ENCODE peak calls at places on chromosomes 13 and 19, in six cellular contexts. Z is HepG2, D is breast epithelium, C is suprapubic skin, E is transverse colon, A is prostate gland. Q is an unnamed sample.

GRCh38 chr13:73059460-73060250 is 850 bp downstream of the KLF5 start:
- DNase-seq in D (peak), Z (peak), A (peak), C (no peak), E (no peak), Q (no peak)

GRCh38 chr13:30873519-30873918 is 32.6 kb upstream of the MEDAG start:
- DNase-seq in Z (no peak), E (no peak), D (no peak), C (no peak), A (no peak), Q (no peak)

GRCh38 chr19:41367848-41368301 is 3.9 kb upstream of the B9D2 start:
- DNase-seq in E (no peak), Z (no peak), A (no peak), C (no peak), D (no peak), Q (no peak)

GRCh38 chr13:110073982-110074381 is 233.0 kb downstream of the COL4A1 start:
- DNase-seq in Z (no peak), E (no peak), C (no peak), D (no peak), A (no peak), Q (no peak)

GRCh38 chr19:35774274-35775045 is 904 bp upstream of the ARHGAP33 start:
- DNase-seq in E (no peak), Z (no peak), A (no peak), C (no peak), D (no peak), Q (no peak)

GRCh38 chr13:50668882-50669281 is 174.6 kb downstream of the DLEU7 start:
- DNase-seq in Z (no peak), D (no peak), E (no peak), A (no peak), C (no peak), Q (no peak)

GRCh38 chr13:28611654-28612131 is 47.2 kb upstream of the POMP start:
- DNase-seq in E (no peak), D (no peak), A (no peak), Z (no peak), C (no peak), Q (no peak)

GRCh38 chr13:22262328-22262920 is 591.6 kb downstream of the FGF9 start:
- DNase-seq in A (no peak), C (no peak), Z (no peak), E (no peak), D (no peak), Q (no peak)

GRCh38 chr13:35818577-35819165 is 312.5 kb downstream of the DCLK1 start:
- DNase-seq in E (no peak), Z (peak), D (no peak), C (no peak), A (no peak), Q (no peak)

GRCh38 chr19:38329651-38330050 is 6.0 kb upstream of the CATSPERG start:
- DNase-seq in A (no peak), E (no peak), C (no peak), Z (no peak), D (no peak), Q (no peak)

GRCh38 chr19:49469828-49470614 is 4.0 kb upstream of the FLT3LG start:
- DNase-seq in C (no peak), A (no peak), E (peak), D (no peak), Z (no peak), Q (no peak)

GRCh38 chr13:88602786-88603777 is 931.9 kb downstream of the SLITRK5 start:
- DNase-seq in A (no peak), Z (no peak), C (no peak), E (no peak), D (no peak), Q (no peak)

GRCh38 chr13:72890546-72890945 is 108.6 kb downstream of the PIBF1 start:
- DNase-seq in C (no peak), A (no peak), D (no peak), Z (no peak), E (no peak), Q (no peak)

GRCh38 chr19:56671613-56671994 is at the start of gene ZNF835:
- DNase-seq in A (peak), C (peak), Z (no peak), E (peak), D (peak), Q (peak)

GRCh38 chr19:22335716-22336115 is 49.5 kb downstream of the ZNF729 start:
- DNase-seq in C (peak), Z (no peak), D (no peak), A (no peak), E (no peak), Q (peak)

GRCh38 chr13:113946409-113947181 is 27.3 kb downstream of the C13orf46 start:
- DNase-seq in E (no peak), C (no peak), D (no peak), A (no peak), Z (no peak), Q (no peak)

GRCh38 chr19:27676334-27676733 is 1536.6 kb downstream of the UQCRFS1 start:
- DNase-seq in D (no peak), C (no peak), Z (no peak), E (no peak), A (no peak), Q (peak)

GRCh38 chr19:34120846-34121639 is 51.3 kb upstream of the LSM14A start:
- DNase-seq in E (no peak), Z (peak), C (no peak), A (no peak), D (no peak), Q (no peak)

GRCh38 chr19:54558339-54558738 is 15.3 kb upstream of the LILRA2 start:
- DNase-seq in A (no peak), C (no peak), Z (no peak), E (no peak), D (no peak), Q (peak)

GRCh38 chr19:51691122-51692064 is 1.7 kb upstream of the SPACA6 start:
- DNase-seq in D (no peak), C (peak), A (no peak), Z (no peak), E (no peak), Q (peak)

GRCh38 chr19:15412832-15413231 is 6.0 kb downstream of the AKAP8L start:
- DNase-seq in Z (no peak), C (no peak), A (no peak), D (no peak), E (no peak), Q (no peak)

GRCh38 chr13:75666646-75667351 is 30.7 kb downstream of the LMO7 start:
- DNase-seq in E (no peak), C (no peak), A (no peak), D (no peak), Z (no peak), Q (no peak)

GRCh38 chr13:96473463-96474157 is 383.7 kb downstream of the HS6ST3 start:
- DNase-seq in Z (no peak), A (no peak), E (no peak), C (no peak), D (no peak), Q (no peak)

DNA sequence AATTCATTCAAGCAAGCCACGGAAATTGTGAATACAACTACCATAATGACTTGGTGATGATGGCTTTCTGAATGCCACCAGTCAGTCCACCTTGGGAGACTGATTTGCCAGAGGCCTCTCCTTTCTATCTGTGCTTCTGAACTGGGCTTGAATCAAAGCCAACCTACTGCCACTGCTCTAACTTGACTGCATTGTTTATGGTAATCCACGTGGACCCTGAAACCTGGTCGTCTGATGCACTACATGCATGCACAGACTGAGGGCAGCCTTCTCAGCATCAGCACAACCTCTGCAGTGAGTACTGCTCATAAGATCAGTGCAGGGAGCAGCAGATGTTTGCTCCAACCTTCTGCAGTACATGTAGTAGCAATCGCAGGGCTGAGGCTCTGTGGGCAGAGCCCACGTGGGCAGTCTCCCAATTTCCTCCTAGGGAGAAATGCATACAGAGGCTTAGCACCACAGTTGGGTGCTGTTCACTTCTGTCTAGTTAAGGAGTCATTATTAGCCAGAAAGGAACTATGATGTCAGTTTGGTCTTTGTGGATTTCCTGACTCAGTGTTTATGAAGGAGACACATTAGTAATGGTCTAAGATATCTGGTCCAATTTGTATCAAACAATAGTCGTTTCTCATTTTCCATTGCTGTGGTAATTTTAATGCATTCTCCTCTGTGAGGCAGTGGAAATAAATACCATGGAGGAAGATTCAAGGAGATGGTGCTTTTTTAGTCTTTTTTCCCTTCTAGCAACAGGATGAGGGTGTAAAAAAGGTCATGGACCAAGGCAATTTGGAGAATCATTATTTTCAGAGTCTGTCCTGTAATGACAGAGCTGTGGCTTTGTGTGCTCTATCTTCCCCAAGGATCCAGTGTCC is 82.5 kb downstream of the AKAP11 start:
- DNase-seq in Z (no peak), C (no peak), E (no peak), A (no peak), D (no peak), Q (peak)
- TF ChIP-seq POLR2AphosphoS5 in Z (no peak), C (no peak), E (no peak), A (no peak), D (no peak), Q (no peak)

GRCh38 chr19:43779147-43779819 is 1.5 kb downstream of the KCNN4 start:
- DNase-seq in C (no peak), Z (no peak), D (no peak), E (peak), A (peak), Q (no peak)
- TF ChIP-seq CTCF in C (no peak), Z (no peak), D (no peak), E (no peak), A (no peak), Q (no peak)

DNA sequence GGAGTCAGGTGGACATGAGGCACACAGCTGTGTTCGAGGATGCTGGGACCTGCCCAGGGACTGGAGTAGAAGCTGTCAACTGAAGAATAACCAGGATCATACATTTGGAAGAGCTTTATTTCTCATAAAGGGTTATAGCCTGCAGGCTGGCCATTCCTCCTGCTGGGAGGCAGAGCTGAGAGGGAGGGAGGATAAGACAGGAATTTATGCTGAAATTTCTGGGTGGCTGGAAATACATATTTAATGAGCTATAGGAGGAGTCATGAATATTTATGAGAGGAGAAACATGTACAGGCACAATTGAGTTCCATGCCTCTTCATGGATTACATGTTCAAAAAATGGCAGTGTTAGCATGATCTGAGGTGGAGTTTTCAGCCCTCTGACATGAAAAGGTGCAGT is 151.9 kb downstream of the SHISA2 start:
- DNase-seq in D (no peak), Z (no peak), C (no peak), A (no peak), E (no peak), Q (no peak)
- TF ChIP-seq POLR2AphosphoS5 in D (no peak), Z (no peak), C (no peak), A (no peak), E (no peak), Q (no peak)

GRCh38 chr19:5967994-5968430 is 9.9 kb downstream of the RANBP3 start:
- DNase-seq in A (peak), C (no peak), E (peak), D (no peak), Z (peak), Q (no peak)
- TF ChIP-seq CTCF in A (peak), C (peak), E (peak), D (peak), Z (peak), Q (peak)

DNA sequence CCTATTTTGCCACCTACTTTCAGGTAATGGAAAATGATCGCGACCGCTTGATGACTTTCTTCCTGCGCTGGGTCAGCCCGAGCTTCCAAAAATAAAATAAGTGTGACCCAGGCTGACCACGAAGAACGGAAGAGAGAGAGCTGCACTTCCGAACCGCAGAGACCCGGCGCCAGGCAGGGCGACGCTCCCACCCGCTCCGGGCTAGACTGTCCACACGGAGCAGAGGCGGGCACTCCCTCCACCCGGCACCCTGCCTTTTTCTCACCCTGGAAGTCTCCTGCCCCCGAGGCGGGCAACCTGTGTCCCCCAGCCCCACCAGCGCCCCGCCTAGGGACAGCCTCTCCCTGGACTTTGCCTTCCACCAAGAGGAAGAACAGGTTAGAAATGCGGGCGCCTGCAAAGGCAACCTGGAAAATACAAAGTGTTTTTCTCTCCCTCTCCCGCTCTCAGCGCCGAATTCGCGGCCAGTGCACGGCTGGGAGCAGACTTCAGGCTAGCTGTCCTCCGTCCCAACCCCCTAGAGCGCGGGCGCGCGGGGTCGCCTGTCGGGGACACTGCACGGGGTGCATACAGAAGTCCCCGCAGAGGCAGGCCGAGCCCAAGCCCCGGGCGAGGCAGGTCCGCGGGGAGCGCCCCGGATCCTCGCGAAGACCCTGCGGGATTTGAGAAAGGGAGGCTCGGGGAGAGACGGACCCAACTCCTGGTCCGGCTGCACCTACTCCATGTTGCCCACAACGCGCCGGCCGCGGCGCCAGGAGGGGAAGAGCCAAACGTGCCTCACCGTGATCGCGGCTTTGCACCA is 884 bp downstream of the SPRY2 start:
- DNase-seq in A (peak), E (peak), C (peak), Z (peak), D (no peak), Q (no peak)
- TF ChIP-seq POLR2AphosphoS5 in A (no peak), E (no peak), C (peak), Z (peak), D (no peak), Q (no peak)

GRCh38 chr13:70729369-70729768 is 621.1 kb upstream of the KLHL1 start:
- DNase-seq in D (no peak), Z (no peak), E (no peak), C (no peak), A (no peak), Q (no peak)

DNA sequence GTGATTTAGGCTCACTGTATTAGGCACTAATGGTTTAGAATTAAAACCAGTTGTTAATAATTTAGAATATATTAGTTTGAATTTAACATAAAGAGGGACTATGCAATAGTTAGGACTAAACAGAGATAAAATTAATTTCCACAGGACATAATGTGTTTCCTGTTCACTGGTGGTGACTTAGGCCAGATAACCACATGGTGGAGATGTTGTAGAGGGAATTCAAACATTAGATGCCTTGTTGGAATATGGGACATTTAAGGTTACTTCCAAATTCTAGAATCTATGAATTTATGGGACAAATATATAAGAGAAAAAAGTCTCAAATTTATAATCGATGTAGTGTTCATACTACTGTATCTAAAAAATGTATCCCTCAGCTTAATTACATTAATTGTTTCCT is 615.5 kb upstream of the KLHL1 start:
- DNase-seq in A (no peak), D (no peak), E (no peak), C (no peak), Z (peak), Q (no peak)
- TF ChIP-seq CTCF in A (no peak), D (no peak), E (no peak), C (no peak), Z (peak), Q (no peak)

GRCh38 chr19:12578641-12579040 is 27.4 kb upstream of the ZNF564 start:
- DNase-seq in E (no peak), Z (no peak), D (no peak), C (no peak), A (no peak), Q (no peak)
- TF ChIP-seq POLR2AphosphoS5 in E (no peak), Z (no peak), D (no peak), C (no peak), A (no peak), Q (no peak)

GRCh38 chr13:82147526-82147925 is 1734.7 kb downstream of the SLITRK1 start:
- DNase-seq in C (no peak), E (no peak), Z (no peak), D (no peak), A (no peak), Q (no peak)
- TF ChIP-seq CTCF in C (no peak), E (no peak), Z (no peak), D (no peak), A (no peak), Q (no peak)

DNA sequence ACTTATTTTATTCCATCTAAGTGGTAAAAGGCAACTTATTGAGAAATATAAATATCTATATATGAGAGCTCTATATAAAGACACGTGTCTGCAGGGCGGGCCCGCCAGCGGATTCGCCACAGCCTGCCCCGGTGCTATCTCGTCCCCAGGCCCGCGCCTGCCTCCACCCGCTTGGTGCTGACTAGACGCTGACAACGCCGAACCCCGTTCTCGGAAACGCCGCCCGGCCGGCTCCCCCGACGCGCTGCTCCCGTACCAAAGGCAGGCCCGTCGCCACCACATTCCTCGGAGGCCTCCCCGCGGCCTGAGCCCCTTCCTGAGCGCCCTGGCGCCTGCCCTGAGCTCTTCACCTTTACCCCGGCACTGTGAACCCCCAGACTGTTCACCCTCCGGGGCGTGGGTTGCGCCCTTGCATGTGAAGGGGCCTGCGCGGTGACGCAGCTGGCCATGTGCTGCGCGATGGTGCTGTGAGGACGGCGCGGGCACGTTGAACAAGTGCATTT is 6.0 kb downstream of the PLEKHJ1 start:
- DNase-seq in E (no peak), D (no peak), Z (no peak), C (no peak), A (no peak), Q (no peak)
- TF ChIP-seq POLR2AphosphoS5 in E (no peak), D (no peak), Z (no peak), C (no peak), A (no peak), Q (no peak)

Q was measured in esophagus muscularis mucosa.